ENCODE peak calls at places on chromosomes 12 and 14, in seven cellular contexts. W is IMR-90, T is H9, H is neuronal stem cell, I is H1, F is trophoblast cell, P is mesenchymal stem cell. Z is an unnamed sample.

GRCh38 chr14:23009483-23009938 is 432 bp downstream of the C14orf93 start:
- DNase-seq in W (no peak), H (no peak), P (no peak), I (no peak), F (no peak), T (no peak), Z (no peak)

GRCh38 chr14:91402278-91403068 is 15.1 kb downstream of the CCDC88C start:
- DNase-seq in P (no peak), I (no peak), W (no peak), H (no peak), F (no peak), T (no peak), Z (no peak)

GRCh38 chr14:24013654-24014514 is 25.2 kb downstream of the DHRS4L2 start:
- DNase-seq in P (peak; percentile 79), W (peak; percentile 71), T (peak; percentile 69), H (peak; percentile 67), F (peak; percentile 91), I (no peak), Z (peak; percentile 86)

GRCh38 chr12:81809829-81810595 is 50.9 kb upstream of the PPFIA2 start:
- DNase-seq in P (peak; percentile 24), T (no peak), I (no peak), W (no peak), H (no peak), F (peak; percentile 1), Z (no peak)

GRCh38 chr12:127600211-127600610 is 666.8 kb upstream of the TMEM132C start:
- DNase-seq in T (no peak), H (no peak), F (no peak), W (no peak), P (no peak), I (no peak), Z (peak; percentile 51)

GRCh38 chr12:27595231-27595642 is 71.2 kb downstream of the PPFIBP1 start:
- DNase-seq in T (no peak), P (peak; percentile 95), H (peak; percentile 54), I (no peak), F (peak; percentile 88), W (peak; percentile 89), Z (peak; percentile 74)

GRCh38 chr12:59086124-59086523 is 165.8 kb upstream of the LRIG3 start:
- DNase-seq in W (no peak), P (peak; percentile 33), I (no peak), H (no peak), F (no peak), T (no peak), Z (peak; percentile 16)

GRCh38 chr12:82329508-82329907 is 28.7 kb downstream of the CCDC59 start:
- DNase-seq in H (peak; percentile 41), W (no peak), T (no peak), I (no peak), F (no peak), P (no peak), Z (no peak)

GRCh38 chr14:76774471-76775158 is 13.3 kb downstream of the VASH1 start:
- DNase-seq in F (peak; percentile 15), W (no peak), I (no peak), P (no peak), H (no peak), T (peak; percentile 24), Z (no peak)

GRCh38 chr12:106955377-106956047 is at the start of gene TMEM263:
- DNase-seq in W (peak; percentile 95), T (peak; percentile 97), I (peak; percentile 90), F (peak; percentile 95), H (peak; percentile 96), P (peak; percentile 96), Z (peak; percentile 97)

GRCh38 chr12:40010899-40011774 is 94.7 kb downstream of the SLC2A13 start:
- DNase-seq in T (peak; percentile 61), H (peak; percentile 54), I (no peak), F (peak; percentile 92), W (peak; percentile 72), P (peak; percentile 85), Z (peak; percentile 87)

DNA sequence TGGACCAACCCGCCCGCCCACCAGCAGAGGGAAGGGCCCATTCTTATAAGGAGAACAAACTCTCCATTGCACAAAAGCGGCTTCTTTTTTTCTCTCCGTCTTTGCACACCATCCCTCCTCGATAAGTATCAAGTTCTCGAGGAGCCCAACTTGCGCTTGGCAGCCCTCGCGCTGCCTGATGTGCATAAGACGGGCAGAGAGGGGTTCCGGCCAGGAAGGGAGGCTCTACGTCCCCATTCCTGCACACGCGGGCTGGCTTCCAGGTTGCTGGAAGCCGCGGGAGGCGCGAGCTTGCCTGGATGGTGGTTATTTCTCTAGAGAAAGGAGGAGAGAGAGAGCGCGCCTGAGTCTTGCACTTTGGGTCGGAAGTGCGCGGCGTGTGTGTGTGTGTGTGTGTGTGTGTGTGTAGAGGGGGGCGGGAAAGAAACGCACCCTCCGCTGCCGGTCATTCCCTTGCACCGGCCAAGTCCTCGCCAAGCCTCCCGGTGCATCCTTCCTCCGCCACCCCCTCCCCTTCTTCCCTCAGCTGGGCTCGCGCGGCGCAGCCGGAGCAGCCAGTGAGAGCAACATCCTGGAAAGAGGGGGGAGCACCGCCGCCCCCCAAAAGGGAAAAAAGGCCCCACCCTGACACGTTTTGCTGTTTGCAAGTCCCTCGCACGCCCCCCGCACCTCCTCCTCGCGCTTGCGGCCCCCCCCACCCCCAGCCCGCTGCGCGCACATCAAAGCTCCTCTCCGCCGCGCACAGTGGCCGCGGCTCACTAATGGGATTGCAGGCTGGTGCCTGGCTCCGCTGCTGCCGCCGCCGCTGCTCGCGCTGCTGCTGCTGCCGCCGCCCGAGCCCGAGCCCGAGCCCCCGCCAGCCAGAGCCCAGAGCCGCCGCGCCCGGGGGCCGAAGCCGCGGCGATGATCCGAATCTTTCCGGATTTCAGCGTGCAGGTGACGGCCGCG is 4.5 kb upstream of the NPAS3 start:
- DNase-seq in F (peak; percentile 32), H (peak; percentile 63), I (no peak), W (no peak), P (peak; percentile 64), T (peak; percentile 64), Z (peak; percentile 60)
- H3K4ac ChIP-seq in F (no peak overlapping the region), H (no peak overlapping the region), I (no peak overlapping the region), W (no peak overlapping the region), P (no peak overlapping the region), T (no peak overlapping the region), Z (no peak overlapping the region)

GRCh38 chr12:46174919-46175318 is 93.9 kb downstream of the SLC38A1 start:
- DNase-seq in W (no peak), T (no peak), F (no peak), P (no peak), I (no peak), H (no peak), Z (no peak)

GRCh38 chr12:46179693-46180452 is 89.0 kb downstream of the SLC38A1 start:
- DNase-seq in T (no peak), I (no peak), H (no peak), P (no peak), F (no peak), W (no peak), Z (no peak)

GRCh38 chr12:46177020-46177419 is 91.8 kb downstream of the SLC38A1 start:
- DNase-seq in I (no peak), F (no peak), W (no peak), P (no peak), H (no peak), T (no peak), Z (no peak)

GRCh38 chr12:46181465-46181864 is 87.4 kb downstream of the SLC38A1 start:
- DNase-seq in W (no peak), F (no peak), P (no peak), I (no peak), T (no peak), H (no peak), Z (no peak)

GRCh38 chr12:46177842-46178608 is 90.8 kb downstream of the SLC38A1 start:
- DNase-seq in F (no peak), T (no peak), I (no peak), H (no peak), W (no peak), P (no peak), Z (no peak)
- H2BK5ac ChIP-seq in F (no peak overlapping the region), T (no peak overlapping the region), I (no peak overlapping the region), H (no peak overlapping the region), W (no peak overlapping the region), P (no peak overlapping the region), Z (no peak overlapping the region)

GRCh38 chr14:71536015-71536535 is 396.2 kb upstream of the RGS6 start:
- DNase-seq in I (no peak), H (no peak), W (peak; percentile 27), T (no peak), P (peak; percentile 62), F (no peak), Z (no peak)
- H3K4me2 ChIP-seq in I (no peak overlapping the region), H (no peak overlapping the region), W (peak overlapping the region; percentile 52), T (no peak overlapping the region), P (no peak overlapping the region), F (no peak overlapping the region), Z (no peak overlapping the region)

DNA sequence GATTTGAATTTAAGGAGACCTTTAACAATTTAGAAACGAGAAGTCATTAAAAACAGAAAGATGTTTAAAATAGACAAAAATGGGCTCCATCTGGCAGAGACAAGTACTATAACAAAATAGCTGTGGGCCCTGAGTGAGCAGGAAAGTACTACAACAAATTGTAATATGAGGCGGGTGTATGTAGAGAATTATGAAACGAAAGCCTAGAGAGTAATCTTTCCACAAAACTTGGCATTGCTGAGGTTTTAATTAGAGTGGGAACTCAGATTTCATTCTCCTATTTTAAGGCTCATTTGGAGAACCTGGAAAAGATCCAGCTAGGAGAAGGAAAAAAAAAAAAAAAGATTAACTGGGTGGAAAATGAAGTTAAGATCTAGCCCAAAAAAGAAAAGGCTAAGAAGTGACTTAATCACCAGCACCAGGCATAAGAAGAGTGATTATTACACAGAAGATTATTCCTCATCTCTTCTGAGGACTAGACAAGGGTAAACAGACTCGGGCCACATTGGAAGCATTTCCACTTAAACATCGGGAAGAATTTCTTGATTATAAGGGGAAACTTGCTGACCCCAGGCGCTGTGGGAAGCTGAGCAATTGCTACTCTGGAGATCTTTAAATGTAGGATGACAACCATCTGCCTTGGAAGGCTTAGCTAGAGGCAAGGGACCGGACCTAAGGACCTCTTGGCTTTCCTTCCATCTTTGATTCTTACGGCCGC is 40.8 kb downstream of the IGF1 start:
- DNase-seq in W (peak; percentile 48), P (no peak), I (no peak), F (no peak), T (no peak), H (no peak), Z (no peak)
- H3K4ac ChIP-seq in W (peak overlapping the region; percentile 47), P (no peak overlapping the region), I (no peak overlapping the region), F (no peak overlapping the region), T (no peak overlapping the region), H (no peak overlapping the region), Z (no peak overlapping the region)

DNA sequence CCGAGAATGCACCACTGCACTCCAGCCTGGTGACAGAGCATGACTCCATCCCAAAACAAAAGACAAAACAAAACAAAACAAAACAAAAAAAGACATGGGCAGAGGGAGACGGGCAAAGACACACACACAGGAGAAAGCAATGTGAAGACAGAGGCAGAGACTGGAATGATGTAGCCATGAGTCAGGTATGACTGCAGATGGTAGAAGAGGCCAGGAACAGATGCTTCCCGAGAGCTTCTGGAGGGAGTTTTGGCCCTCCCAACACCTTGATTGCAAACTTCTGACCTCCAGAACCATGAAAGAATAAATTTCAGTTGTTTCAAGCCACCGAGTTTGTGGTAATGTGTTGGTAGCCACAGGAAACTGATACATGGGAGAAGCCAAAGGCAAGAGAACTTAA is 27.1 kb downstream of the VWF start:
- DNase-seq in P (no peak), H (no peak), W (peak; percentile 87), F (peak; percentile 57), T (no peak), I (no peak), Z (no peak)
- H2BK5ac ChIP-seq in P (no peak overlapping the region), H (no peak overlapping the region), W (no peak overlapping the region), F (no peak overlapping the region), T (no peak overlapping the region), I (no peak overlapping the region), Z (no peak overlapping the region)

GRCh38 chr14:100547633-100548294 is 39.5 kb downstream of the BEGAIN start:
- DNase-seq in W (peak; percentile 21), H (no peak), T (no peak), P (no peak), F (peak; percentile 40), I (no peak), Z (no peak)
- H3K4me2 ChIP-seq in W (no peak overlapping the region), H (no peak overlapping the region), T (no peak overlapping the region), P (no peak overlapping the region), F (no peak overlapping the region), I (no peak overlapping the region), Z (no peak overlapping the region)